ENCODE peak calls at places on chromosomes 6 and 20, in seven cellular contexts. D is PC-3; N is cardiac muscle cell; U is activated CD4-positive, alpha-beta T cell treated with anti-CD3 and anti-CD28 coated beads, Interleukin-2, amount 50 U/mL, for 1 hour; I is D341Med; R is NCI-H2171; A is LHCN-M2. S is an unnamed sample.
A peak's percentile ranks its signal among the peaks of the same experiment; 100 is the strongest.

GRCh38 chr6:29965873-29966601 is 23.7 kb downstream of the HLA-A start:
- DNase-seq in R (peak; percentile 71), N (peak; percentile 53), I (no peak), A (peak; percentile 97), D (peak; percentile 78), U (no peak), S (peak; percentile 82)

GRCh38 chr6:105835373-105835772 is 250.8 kb upstream of the PRDM1 start:
- DNase-seq in U (no peak), N (no peak), R (no peak), A (no peak), I (peak; percentile 45), D (peak; percentile 42), S (no peak)

GRCh38 chr6:159797554-159797953 is 2.5 kb upstream of the PNLDC1 start:
- DNase-seq in R (no peak), A (no peak), N (no peak), U (no peak), I (no peak), D (no peak), S (no peak)

GRCh38 chr20:21725892-21726291 is 20.4 kb downstream of the PAX1 start:
- DNase-seq in A (no peak), U (no peak), D (no peak), R (no peak), I (no peak), N (no peak), S (no peak)

GRCh38 chr6:105424177-105424783 is 21.4 kb upstream of the PREP start:
- DNase-seq in R (no peak), I (peak; percentile 73), A (peak; percentile 62), D (peak; percentile 70), U (peak; percentile 57), N (peak; percentile 75), S (peak; percentile 51)

GRCh38 chr6:147905721-147906120 is 397.2 kb downstream of the SAMD5 start:
- DNase-seq in R (no peak), I (no peak), A (peak; percentile 86), U (no peak), N (no peak), D (no peak), S (no peak)

GRCh38 chr20:63265891-63266515 is 6.6 kb upstream of the ARFGAP1 start:
- DNase-seq in I (no peak), D (no peak), N (no peak), U (no peak), R (no peak), A (peak; percentile 82), S (no peak)

GRCh38 chr6:136333824-136334464 is 44.3 kb upstream of the BCLAF1 start:
- DNase-seq in N (peak; percentile 49), I (no peak), A (no peak), D (no peak), R (no peak), U (no peak), S (no peak)

GRCh38 chr6:2935566-2936291 is 32.6 kb upstream of the SERPINB9 start:
- DNase-seq in I (no peak), U (no peak), R (no peak), N (no peak), A (no peak), D (no peak), S (no peak)

GRCh38 chr6:156174026-156174880 is 602.9 kb upstream of the ARID1B start:
- DNase-seq in N (no peak), R (no peak), I (no peak), U (no peak), D (peak; percentile 17), A (peak; percentile 1), S (no peak)

GRCh38 chr6:128167552-128167951 is 266.7 kb upstream of the THEMIS start:
- DNase-seq in D (peak; percentile 25), N (no peak), R (no peak), U (no peak), I (no peak), A (no peak), S (no peak)

GRCh38 chr6:69086689-69087088 is 451.6 kb downstream of the ADGRB3 start:
- DNase-seq in A (no peak), D (no peak), R (no peak), I (no peak), N (no peak), U (no peak), S (no peak)

GRCh38 chr20:61835791-61836350 is 229.8 kb downstream of the TAF4 start:
- DNase-seq in N (no peak), I (no peak), A (no peak), D (no peak), R (no peak), U (no peak), S (no peak)

GRCh38 chr6:112429226-112429625 is 82.1 kb downstream of the RFPL4B start:
- DNase-seq in R (no peak), N (peak; percentile 53), D (no peak), I (no peak), A (peak; percentile 63), U (no peak), S (no peak)